ENCODE peak calls at places on chromosome 7, in four cellular contexts. I, W, R and K are unnamed samples.

GRCh38 chr7:65222655-65223054 is 151.0 kb upstream of the ZNF92 start:
- DNase-seq in I (no peak), W (no peak), R (no peak), K (no peak)

GRCh38 chr7:158094671-158095256 is 492.9 kb downstream of the PTPRN2 start:
- DNase-seq in I (no peak), W (peak), R (no peak), K (no peak)

GRCh38 chr7:36154255-36155212 is 1.5 kb downstream of the EEPD1 start:
- DNase-seq in I (no peak), W (peak), R (peak), K (no peak)

GRCh38 chr7:113198226-113198625 is 79.9 kb upstream of the SMIM30 start:
- DNase-seq in I (no peak), W (no peak), R (no peak), K (no peak)

GRCh38 chr7:103988468-103989199 is 824 bp downstream of the RELN start:
- DNase-seq in I (peak), W (peak), R (no peak), K (no peak)

GRCh38 chr7:105691692-105692564 is 110.6 kb upstream of the EFCAB10 start:
- DNase-seq in I (peak), W (peak), R (peak), K (peak)

GRCh38 chr7:34039033-34039432 is 133.7 kb downstream of the BMPER start:
- DNase-seq in I (no peak), W (no peak), R (no peak), K (peak)

GRCh38 chr7:156950381-156950858 is 908 bp downstream of the NOM1 start:
- DNase-seq in I (peak), W (no peak), R (no peak), K (peak)

GRCh38 chr7:80833289-80834104 is 85.4 kb downstream of the SEMA3C start:
- DNase-seq in I (peak), W (no peak), R (no peak), K (peak)

GRCh38 chr7:157125376-157126223 is 13.1 kb upstream of the UBE3C start:
- DNase-seq in I (no peak), W (no peak), R (peak), K (no peak)

GRCh38 chr7:221996-222715 is 29.8 kb downstream of the FAM20C start:
- DNase-seq in I (no peak), W (no peak), R (no peak), K (no peak)

GRCh38 chr7:21507627-21508343 is 35.1 kb upstream of the DNAH11 start:
- DNase-seq in I (peak), W (peak), R (peak), K (peak)

GRCh38 chr7:84025332-84025927 is 169.2 kb downstream of the SEMA3A start:
- DNase-seq in I (peak), W (peak), R (no peak), K (peak)

DNA sequence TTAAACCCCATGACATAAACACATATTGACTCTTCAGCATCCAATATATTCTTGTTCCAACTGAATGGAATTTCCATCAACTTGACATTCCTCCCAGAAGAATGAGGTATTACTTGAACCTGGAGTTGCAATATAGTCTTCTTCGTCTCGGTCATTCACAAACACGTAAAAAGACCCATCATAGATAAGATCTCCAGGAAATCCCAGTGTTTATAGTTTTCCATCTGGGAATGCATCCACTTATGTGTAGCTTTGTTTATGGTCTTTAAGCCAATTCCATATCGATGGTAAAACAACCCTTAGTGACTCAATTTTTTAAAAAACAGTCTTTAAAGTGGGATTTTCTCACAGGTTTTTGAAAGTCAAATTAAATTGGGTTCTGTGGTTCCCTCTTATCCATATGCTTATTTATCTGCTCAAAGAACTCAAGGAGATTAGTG is 85.8 kb downstream of the TBXAS1 start:
- DNase-seq in I (no peak), W (no peak), R (no peak), K (peak)
- H2AFZ ChIP-seq in I (no peak), W (no peak), R (no peak), K (no peak)

GRCh38 chr7:26305048-26305868 is 13.6 kb downstream of the SNX10 start:
- DNase-seq in I (no peak), W (no peak), R (peak), K (no peak)
- H3K4me3 ChIP-seq in I (no peak), W (no peak), R (no peak), K (no peak)

GRCh38 chr7:130366561-130366960 is 13.7 kb upstream of the CPA1 start:
- DNase-seq in I (no peak), W (no peak), R (no peak), K (peak)
- H2AFZ ChIP-seq in I (no peak), W (no peak), R (no peak), K (peak)

GRCh38 chr7:108124820-108125219 is 5.3 kb downstream of the LAMB4 start:
- DNase-seq in I (no peak), W (no peak), R (no peak), K (peak)
- H3K4me3 ChIP-seq in I (no peak), W (no peak), R (no peak), K (no peak)